ENCODE peak calls at places on chromosomes 3 and 15, in eight cellular contexts. One of them, this sample, is unnamed.
A peak's percentile ranks its signal among the peaks of the same experiment; 100 is the strongest.

GRCh38 chr3:124634210-124635168 is 95.8 kb upstream of the UMPS start:
- DNase-seq in lung: no peak
- DNase-seq in HT-29: peak; percentile 80
- DNase-seq in ELR: no peak
- DNase-seq in stimulated activated CD8-positive, alpha-beta memory T cell treated with anti-CD3 and anti-CD28 coated beads, Interleukin-15, amount 100 ng/mL, for 24 hours: no peak
- DNase-seq in head of caudate nucleus: no peak
- DNase-seq in adrenal gland: no peak
- DNase-seq in sigmoid colon: no peak
- DNase-seq in this sample: no peak

GRCh38 chr15:98000249-98001203 is 40.0 kb downstream of the ARRDC4 start:
- DNase-seq in HT-29: no peak
- DNase-seq in stimulated activated CD8-positive, alpha-beta memory T cell treated with anti-CD3 and anti-CD28 coated beads, Interleukin-15, amount 100 ng/mL, for 24 hours: no peak
- DNase-seq in sigmoid colon: no peak
- DNase-seq in adrenal gland: no peak
- DNase-seq in lung: no peak
- DNase-seq in head of caudate nucleus: no peak
- DNase-seq in ELR: no peak
- DNase-seq in this sample: no peak

GRCh38 chr3:128486692-128487537 is 6.1 kb downstream of the GATA2 start:
- DNase-seq in stimulated activated CD8-positive, alpha-beta memory T cell treated with anti-CD3 and anti-CD28 coated beads, Interleukin-15, amount 100 ng/mL, for 24 hours: no peak
- DNase-seq in head of caudate nucleus: no peak
- DNase-seq in adrenal gland: no peak
- DNase-seq in HT-29: peak; percentile 44
- DNase-seq in ELR: peak; percentile 69
- DNase-seq in sigmoid colon: no peak
- DNase-seq in lung: no peak
- DNase-seq in this sample: no peak

GRCh38 chr15:42155546-42156265 is 730 bp downstream of the PLA2G4F start:
- DNase-seq in stimulated activated CD8-positive, alpha-beta memory T cell treated with anti-CD3 and anti-CD28 coated beads, Interleukin-15, amount 100 ng/mL, for 24 hours: no peak
- DNase-seq in lung: no peak
- DNase-seq in ELR: peak; percentile 10
- DNase-seq in sigmoid colon: no peak
- DNase-seq in HT-29: peak; percentile 87
- DNase-seq in head of caudate nucleus: no peak
- DNase-seq in adrenal gland: no peak
- DNase-seq in this sample: no peak

GRCh38 chr15:31236184-31237041 is 90.2 kb upstream of the KLF13 start:
- DNase-seq in sigmoid colon: peak; percentile 96
- DNase-seq in adrenal gland: peak; percentile 92
- DNase-seq in ELR: peak; percentile 79
- DNase-seq in head of caudate nucleus: peak; percentile 74
- DNase-seq in lung: peak; percentile 74
- DNase-seq in HT-29: peak; percentile 75
- DNase-seq in stimulated activated CD8-positive, alpha-beta memory T cell treated with anti-CD3 and anti-CD28 coated beads, Interleukin-15, amount 100 ng/mL, for 24 hours: no peak
- DNase-seq in this sample: peak; percentile 19

GRCh38 chr15:96947830-96948229 is 617.3 kb downstream of the NR2F2 start:
- DNase-seq in HT-29: no peak
- DNase-seq in sigmoid colon: no peak
- DNase-seq in adrenal gland: no peak
- DNase-seq in head of caudate nucleus: no peak
- DNase-seq in lung: no peak
- DNase-seq in ELR: peak; percentile 11
- DNase-seq in stimulated activated CD8-positive, alpha-beta memory T cell treated with anti-CD3 and anti-CD28 coated beads, Interleukin-15, amount 100 ng/mL, for 24 hours: no peak
- DNase-seq in this sample: no peak

GRCh38 chr3:174397848-174398247 is 461.3 kb upstream of the NAALADL2 start:
- DNase-seq in lung: no peak
- DNase-seq in stimulated activated CD8-positive, alpha-beta memory T cell treated with anti-CD3 and anti-CD28 coated beads, Interleukin-15, amount 100 ng/mL, for 24 hours: no peak
- DNase-seq in ELR: peak; percentile 50
- DNase-seq in HT-29: peak; percentile 69
- DNase-seq in adrenal gland: no peak
- DNase-seq in sigmoid colon: no peak
- DNase-seq in head of caudate nucleus: no peak
- DNase-seq in this sample: no peak

GRCh38 chr3:178849220-178849910 is 222.2 kb downstream of the ZMAT3 start:
- DNase-seq in lung: no peak
- DNase-seq in head of caudate nucleus: no peak
- DNase-seq in stimulated activated CD8-positive, alpha-beta memory T cell treated with anti-CD3 and anti-CD28 coated beads, Interleukin-15, amount 100 ng/mL, for 24 hours: no peak
- DNase-seq in ELR: no peak
- DNase-seq in adrenal gland: no peak
- DNase-seq in HT-29: no peak
- DNase-seq in sigmoid colon: no peak
- DNase-seq in this sample: no peak

GRCh38 chr15:67777773-67778172 is 47.5 kb upstream of the SKOR1 start:
- DNase-seq in sigmoid colon: no peak
- DNase-seq in adrenal gland: no peak
- DNase-seq in head of caudate nucleus: no peak
- DNase-seq in lung: no peak
- DNase-seq in ELR: no peak
- DNase-seq in HT-29: no peak
- DNase-seq in stimulated activated CD8-positive, alpha-beta memory T cell treated with anti-CD3 and anti-CD28 coated beads, Interleukin-15, amount 100 ng/mL, for 24 hours: no peak
- DNase-seq in this sample: no peak

GRCh38 chr3:133881987-133882825 is 13.5 kb downstream of the RAB6B start:
- DNase-seq in sigmoid colon: no peak
- DNase-seq in head of caudate nucleus: no peak
- DNase-seq in lung: no peak
- DNase-seq in ELR: no peak
- DNase-seq in stimulated activated CD8-positive, alpha-beta memory T cell treated with anti-CD3 and anti-CD28 coated beads, Interleukin-15, amount 100 ng/mL, for 24 hours: no peak
- DNase-seq in HT-29: peak; percentile 22
- DNase-seq in adrenal gland: no peak
- DNase-seq in this sample: no peak

GRCh38 chr3:152380048-152380447 is 111.3 kb downstream of the MBNL1 start:
- DNase-seq in sigmoid colon: no peak
- DNase-seq in stimulated activated CD8-positive, alpha-beta memory T cell treated with anti-CD3 and anti-CD28 coated beads, Interleukin-15, amount 100 ng/mL, for 24 hours: no peak
- DNase-seq in head of caudate nucleus: no peak
- DNase-seq in adrenal gland: no peak
- DNase-seq in ELR: no peak
- DNase-seq in HT-29: no peak
- DNase-seq in lung: no peak
- DNase-seq in this sample: no peak

GRCh38 chr3:140342668-140343067 is 335.2 kb upstream of the TRIM42 start:
- DNase-seq in sigmoid colon: no peak
- DNase-seq in lung: no peak
- DNase-seq in stimulated activated CD8-positive, alpha-beta memory T cell treated with anti-CD3 and anti-CD28 coated beads, Interleukin-15, amount 100 ng/mL, for 24 hours: no peak
- DNase-seq in ELR: no peak
- DNase-seq in HT-29: no peak
- DNase-seq in adrenal gland: no peak
- DNase-seq in head of caudate nucleus: no peak
- DNase-seq in this sample: no peak

GRCh38 chr3:82474711-82475110 is 713.3 kb upstream of the GBE1 start:
- DNase-seq in adrenal gland: no peak
- DNase-seq in head of caudate nucleus: no peak
- DNase-seq in stimulated activated CD8-positive, alpha-beta memory T cell treated with anti-CD3 and anti-CD28 coated beads, Interleukin-15, amount 100 ng/mL, for 24 hours: no peak
- DNase-seq in sigmoid colon: no peak
- DNase-seq in lung: no peak
- DNase-seq in HT-29: no peak
- DNase-seq in ELR: peak; percentile 74
- DNase-seq in this sample: no peak

GRCh38 chr15:83920115-83920514 is 266.2 kb downstream of the ADAMTSL3 start:
- DNase-seq in ELR: no peak
- DNase-seq in stimulated activated CD8-positive, alpha-beta memory T cell treated with anti-CD3 and anti-CD28 coated beads, Interleukin-15, amount 100 ng/mL, for 24 hours: no peak
- DNase-seq in HT-29: no peak
- DNase-seq in lung: no peak
- DNase-seq in adrenal gland: no peak
- DNase-seq in sigmoid colon: no peak
- DNase-seq in head of caudate nucleus: no peak
- DNase-seq in this sample: no peak

GRCh38 chr3:58471025-58471887 is 20.6 kb upstream of the KCTD6 start:
- DNase-seq in HT-29: peak; percentile 71
- DNase-seq in sigmoid colon: no peak
- DNase-seq in lung: peak; percentile 57
- DNase-seq in ELR: peak; percentile 79
- DNase-seq in stimulated activated CD8-positive, alpha-beta memory T cell treated with anti-CD3 and anti-CD28 coated beads, Interleukin-15, amount 100 ng/mL, for 24 hours: no peak
- DNase-seq in adrenal gland: peak; percentile 39
- DNase-seq in head of caudate nucleus: no peak
- DNase-seq in this sample: no peak

GRCh38 chr3:188218571-188218970 is 64.6 kb downstream of the LPP start:
- DNase-seq in HT-29: no peak
- DNase-seq in sigmoid colon: no peak
- DNase-seq in adrenal gland: no peak
- DNase-seq in stimulated activated CD8-positive, alpha-beta memory T cell treated with anti-CD3 and anti-CD28 coated beads, Interleukin-15, amount 100 ng/mL, for 24 hours: no peak
- DNase-seq in head of caudate nucleus: no peak
- DNase-seq in ELR: no peak
- DNase-seq in lung: no peak
- DNase-seq in this sample: no peak

GRCh38 chr3:67654099-67654831 is at the start of gene SUCLG2:
- DNase-seq in lung: peak; percentile 94
- DNase-seq in HT-29: peak; percentile 75
- DNase-seq in adrenal gland: peak; percentile 93
- DNase-seq in sigmoid colon: peak; percentile 96
- DNase-seq in ELR: peak; percentile 91
- DNase-seq in stimulated activated CD8-positive, alpha-beta memory T cell treated with anti-CD3 and anti-CD28 coated beads, Interleukin-15, amount 100 ng/mL, for 24 hours: peak; percentile 60
- DNase-seq in head of caudate nucleus: peak; percentile 89
- DNase-seq in this sample: peak; percentile 76

GRCh38 chr3:57803647-57804081 is 47.6 kb downstream of the SLMAP start:
- DNase-seq in head of caudate nucleus: no peak
- DNase-seq in lung: peak; percentile 43
- DNase-seq in sigmoid colon: no peak
- DNase-seq in stimulated activated CD8-positive, alpha-beta memory T cell treated with anti-CD3 and anti-CD28 coated beads, Interleukin-15, amount 100 ng/mL, for 24 hours: no peak
- DNase-seq in ELR: peak; percentile 94
- DNase-seq in adrenal gland: peak; percentile 58
- DNase-seq in HT-29: peak; percentile 64
- DNase-seq in this sample: no peak

GRCh38 chr15:77396692-77397091 is 23.2 kb downstream of the PEAK1 start:
- DNase-seq in sigmoid colon: no peak
- DNase-seq in ELR: no peak
- DNase-seq in adrenal gland: no peak
- DNase-seq in HT-29: no peak
- DNase-seq in lung: no peak
- DNase-seq in stimulated activated CD8-positive, alpha-beta memory T cell treated with anti-CD3 and anti-CD28 coated beads, Interleukin-15, amount 100 ng/mL, for 24 hours: no peak
- DNase-seq in head of caudate nucleus: no peak
- DNase-seq in this sample: no peak

GRCh38 chr3:50275996-50276761 is 2.7 kb upstream of the LSMEM2 start:
- DNase-seq in sigmoid colon: no peak
- DNase-seq in stimulated activated CD8-positive, alpha-beta memory T cell treated with anti-CD3 and anti-CD28 coated beads, Interleukin-15, amount 100 ng/mL, for 24 hours: no peak
- DNase-seq in ELR: no peak
- DNase-seq in adrenal gland: no peak
- DNase-seq in lung: no peak
- DNase-seq in head of caudate nucleus: no peak
- DNase-seq in HT-29: no peak
- DNase-seq in this sample: no peak

GRCh38 chr3:135487261-135487660 is 478.3 kb upstream of the PPP2R3A start:
- DNase-seq in head of caudate nucleus: peak; percentile 10
- DNase-seq in stimulated activated CD8-positive, alpha-beta memory T cell treated with anti-CD3 and anti-CD28 coated beads, Interleukin-15, amount 100 ng/mL, for 24 hours: no peak
- DNase-seq in lung: no peak
- DNase-seq in HT-29: no peak
- DNase-seq in adrenal gland: peak; percentile 60
- DNase-seq in ELR: no peak
- DNase-seq in sigmoid colon: no peak
- DNase-seq in this sample: no peak

GRCh38 chr15:66911131-66911700 is 154.2 kb upstream of the SMAD3 start:
- DNase-seq in lung: no peak
- DNase-seq in stimulated activated CD8-positive, alpha-beta memory T cell treated with anti-CD3 and anti-CD28 coated beads, Interleukin-15, amount 100 ng/mL, for 24 hours: no peak
- DNase-seq in sigmoid colon: no peak
- DNase-seq in ELR: no peak
- DNase-seq in adrenal gland: no peak
- DNase-seq in HT-29: no peak
- DNase-seq in head of caudate nucleus: no peak
- DNase-seq in this sample: no peak

GRCh38 chr15:87689716-87690115 is 566.8 kb downstream of the NTRK3 start:
- DNase-seq in head of caudate nucleus: no peak
- DNase-seq in stimulated activated CD8-positive, alpha-beta memory T cell treated with anti-CD3 and anti-CD28 coated beads, Interleukin-15, amount 100 ng/mL, for 24 hours: no peak
- DNase-seq in sigmoid colon: no peak
- DNase-seq in lung: no peak
- DNase-seq in ELR: no peak
- DNase-seq in HT-29: no peak
- DNase-seq in adrenal gland: no peak
- DNase-seq in this sample: no peak

GRCh38 chr15:48062476-48062875 is 58.3 kb upstream of the SLC24A5 start:
- DNase-seq in ELR: peak; percentile 65
- DNase-seq in stimulated activated CD8-positive, alpha-beta memory T cell treated with anti-CD3 and anti-CD28 coated beads, Interleukin-15, amount 100 ng/mL, for 24 hours: no peak
- DNase-seq in adrenal gland: no peak
- DNase-seq in sigmoid colon: no peak
- DNase-seq in HT-29: no peak
- DNase-seq in head of caudate nucleus: no peak
- DNase-seq in lung: no peak
- DNase-seq in this sample: no peak

GRCh38 chr15:99143655-99144610 is 39.1 kb downstream of the SYNM start:
- DNase-seq in adrenal gland: peak; percentile 75
- DNase-seq in sigmoid colon: peak; percentile 94
- DNase-seq in lung: peak; percentile 51
- DNase-seq in stimulated activated CD8-positive, alpha-beta memory T cell treated with anti-CD3 and anti-CD28 coated beads, Interleukin-15, amount 100 ng/mL, for 24 hours: no peak
- DNase-seq in head of caudate nucleus: no peak
- DNase-seq in HT-29: no peak
- DNase-seq in ELR: no peak
- DNase-seq in this sample: no peak

GRCh38 chr3:128849776-128850542 is 29.5 kb upstream of the ACAD9 start:
- DNase-seq in ELR: peak; percentile 45
- DNase-seq in HT-29: peak; percentile 30
- DNase-seq in sigmoid colon: no peak
- DNase-seq in lung: no peak
- DNase-seq in adrenal gland: no peak
- DNase-seq in stimulated activated CD8-positive, alpha-beta memory T cell treated with anti-CD3 and anti-CD28 coated beads, Interleukin-15, amount 100 ng/mL, for 24 hours: no peak
- DNase-seq in head of caudate nucleus: no peak
- DNase-seq in this sample: no peak

GRCh38 chr3:13217253-13217652 is 144.0 kb upstream of the IQSEC1 start:
- DNase-seq in stimulated activated CD8-positive, alpha-beta memory T cell treated with anti-CD3 and anti-CD28 coated beads, Interleukin-15, amount 100 ng/mL, for 24 hours: no peak
- DNase-seq in lung: no peak
- DNase-seq in sigmoid colon: no peak
- DNase-seq in head of caudate nucleus: no peak
- DNase-seq in HT-29: no peak
- DNase-seq in adrenal gland: no peak
- DNase-seq in ELR: no peak
- DNase-seq in this sample: no peak

GRCh38 chr3:114284644-114285043 is 9.2 kb upstream of the TIGIT start:
- DNase-seq in ELR: no peak
- DNase-seq in lung: no peak
- DNase-seq in stimulated activated CD8-positive, alpha-beta memory T cell treated with anti-CD3 and anti-CD28 coated beads, Interleukin-15, amount 100 ng/mL, for 24 hours: no peak
- DNase-seq in head of caudate nucleus: no peak
- DNase-seq in HT-29: no peak
- DNase-seq in sigmoid colon: no peak
- DNase-seq in adrenal gland: no peak
- DNase-seq in this sample: no peak

GRCh38 chr3:197820550-197821335 is 29.7 kb downstream of the LRCH3 start:
- DNase-seq in ELR: no peak
- DNase-seq in HT-29: peak; percentile 58
- DNase-seq in lung: no peak
- DNase-seq in sigmoid colon: no peak
- DNase-seq in adrenal gland: no peak
- DNase-seq in stimulated activated CD8-positive, alpha-beta memory T cell treated with anti-CD3 and anti-CD28 coated beads, Interleukin-15, amount 100 ng/mL, for 24 hours: no peak
- DNase-seq in head of caudate nucleus: no peak
- DNase-seq in this sample: no peak

GRCh38 chr3:126267169-126267975 is 87.0 kb upstream of the ALDH1L1 start:
- DNase-seq in adrenal gland: peak; percentile 74
- DNase-seq in sigmoid colon: peak; percentile 92
- DNase-seq in head of caudate nucleus: peak; percentile 71
- DNase-seq in ELR: peak; percentile 93
- DNase-seq in HT-29: peak; percentile 67
- DNase-seq in lung: peak; percentile 86
- DNase-seq in stimulated activated CD8-positive, alpha-beta memory T cell treated with anti-CD3 and anti-CD28 coated beads, Interleukin-15, amount 100 ng/mL, for 24 hours: no peak
- DNase-seq in this sample: peak; percentile 39

GRCh38 chr15:35481064-35481463 is 64.9 kb downstream of the DPH6 start:
- DNase-seq in lung: no peak
- DNase-seq in adrenal gland: no peak
- DNase-seq in head of caudate nucleus: no peak
- DNase-seq in HT-29: no peak
- DNase-seq in ELR: no peak
- DNase-seq in stimulated activated CD8-positive, alpha-beta memory T cell treated with anti-CD3 and anti-CD28 coated beads, Interleukin-15, amount 100 ng/mL, for 24 hours: no peak
- DNase-seq in sigmoid colon: no peak
- DNase-seq in this sample: no peak

GRCh38 chr15:52100807-52101206 is 11.8 kb downstream of the BCL2L10 start:
- DNase-seq in sigmoid colon: peak; percentile 93
- DNase-seq in stimulated activated CD8-positive, alpha-beta memory T cell treated with anti-CD3 and anti-CD28 coated beads, Interleukin-15, amount 100 ng/mL, for 24 hours: no peak
- DNase-seq in ELR: peak; percentile 94
- DNase-seq in adrenal gland: peak; percentile 83
- DNase-seq in lung: peak; percentile 56
- DNase-seq in HT-29: peak; percentile 37
- DNase-seq in head of caudate nucleus: peak; percentile 42
- DNase-seq in this sample: peak; percentile 35

GRCh38 chr3:194206375-194206774 is 70.4 kb downstream of the HES1 start:
- DNase-seq in ELR: no peak
- DNase-seq in sigmoid colon: peak; percentile 94
- DNase-seq in adrenal gland: peak; percentile 77
- DNase-seq in stimulated activated CD8-positive, alpha-beta memory T cell treated with anti-CD3 and anti-CD28 coated beads, Interleukin-15, amount 100 ng/mL, for 24 hours: no peak
- DNase-seq in head of caudate nucleus: peak; percentile 15
- DNase-seq in lung: peak; percentile 62
- DNase-seq in HT-29: no peak
- DNase-seq in this sample: no peak

GRCh38 chr3:152865675-152866074 is 30.7 kb downstream of the P2RY1 start:
- DNase-seq in ELR: no peak
- DNase-seq in stimulated activated CD8-positive, alpha-beta memory T cell treated with anti-CD3 and anti-CD28 coated beads, Interleukin-15, amount 100 ng/mL, for 24 hours: no peak
- DNase-seq in lung: no peak
- DNase-seq in adrenal gland: no peak
- DNase-seq in sigmoid colon: no peak
- DNase-seq in HT-29: no peak
- DNase-seq in head of caudate nucleus: no peak
- DNase-seq in this sample: no peak